ENCODE peak calls at places on chromosome 2, in six cellular contexts. A, Y, S, D, H and V are unnamed samples.

GRCh38 chr2:120434909-120435308 is 89.0 kb downstream of the INHBB start:
- DNase-seq in H (no peak), D (no peak), S (no peak), Y (no peak), A (no peak), V (no peak)

GRCh38 chr2:157837851-157838441 is 38.2 kb downstream of the ACVR1 start:
- DNase-seq in D (peak; percentile 35), H (peak; percentile 67), Y (no peak), S (no peak), A (no peak), V (no peak)

GRCh38 chr2:20091305-20091991 is 40.0 kb upstream of the LAPTM4A start:
- DNase-seq in S (no peak), D (peak; percentile 90), A (no peak), Y (peak; percentile 88), H (peak; percentile 97), V (no peak)

GRCh38 chr2:78397198-78397597 is 628.3 kb upstream of the REG3G start:
- DNase-seq in S (no peak), A (no peak), Y (no peak), H (no peak), D (no peak), V (no peak)

GRCh38 chr2:147232225-147232669 is 612.6 kb upstream of the ACVR2A start:
- DNase-seq in A (no peak), Y (no peak), D (no peak), H (no peak), S (no peak), V (no peak)

GRCh38 chr2:164913640-164914346 is 41.5 kb downstream of the SLC38A11 start:
- DNase-seq in D (peak; percentile 26), S (no peak), H (peak; percentile 15), Y (no peak), A (no peak), V (no peak)

GRCh38 chr2:85840091-85840490 is 48.7 kb downstream of the ST3GAL5 start:
- DNase-seq in Y (no peak), S (no peak), H (no peak), D (no peak), A (no peak), V (no peak)

GRCh38 chr2:192151848-192152247 is 42.9 kb downstream of the TMEFF2 start:
- DNase-seq in D (peak; percentile 86), Y (no peak), S (no peak), H (peak; percentile 74), A (no peak), V (no peak)

GRCh38 chr2:1546023-1546591 is 132.8 kb downstream of the TPO start:
- DNase-seq in Y (peak; percentile 33), A (no peak), H (peak; percentile 63), S (peak; percentile 73), D (peak; percentile 58), V (peak; percentile 53)

GRCh38 chr2:54388093-54388492 is 68.0 kb upstream of the SPTBN1 start:
- DNase-seq in Y (no peak), D (peak; percentile 45), S (peak; percentile 15), A (no peak), H (no peak), V (no peak)

GRCh38 chr2:164898475-164898874 is 56.9 kb downstream of the SLC38A11 start:
- DNase-seq in D (peak; percentile 69), H (peak; percentile 86), A (no peak), Y (no peak), S (no peak), V (no peak)

GRCh38 chr2:15166878-15167277 is 394.3 kb downstream of the NBAS start:
- DNase-seq in S (no peak), H (no peak), Y (no peak), A (no peak), D (no peak), V (no peak)

GRCh38 chr2:67500541-67500940 is 103.4 kb downstream of the ETAA1 start:
- DNase-seq in Y (no peak), H (peak; percentile 93), D (peak; percentile 7), S (no peak), A (no peak), V (no peak)

GRCh38 chr2:240340361-240340761 is 95.1 kb upstream of the GPC1 start:
- DNase-seq in S (no peak), A (no peak), Y (no peak), H (no peak), D (no peak), V (no peak)

GRCh38 chr2:115412501-115412900 is 970.1 kb downstream of the DPP10 start:
- DNase-seq in H (no peak), Y (no peak), D (no peak), A (no peak), S (no peak), V (no peak)

GRCh38 chr2:53520630-53520940 is 247.0 kb upstream of the CHAC2 start:
- DNase-seq in H (no peak), Y (no peak), D (no peak), A (no peak), S (peak; percentile 8), V (no peak)

GRCh38 chr2:31319391-31320175 is 85.6 kb downstream of the EHD3 start:
- DNase-seq in H (peak; percentile 85), S (no peak), Y (no peak), A (peak; percentile 42), D (peak; percentile 68), V (no peak)

GRCh38 chr2:236507393-236508085 is 62.1 kb upstream of the ACKR3 start:
- DNase-seq in S (peak; percentile 82), Y (peak; percentile 85), D (peak; percentile 30), H (no peak), A (no peak), V (no peak)

GRCh38 chr2:236887519-236887918 is 198.2 kb upstream of the COPS8 start:
- DNase-seq in D (peak; percentile 52), A (no peak), Y (no peak), H (peak; percentile 28), S (no peak), V (no peak)

GRCh38 chr2:219178377-219179175 is 501 bp downstream of the RETREG2 start:
- DNase-seq in H (peak; percentile 15), D (peak; percentile 19), A (no peak), S (peak; percentile 74), Y (no peak), V (no peak)

GRCh38 chr2:47373747-47374146 is 29.2 kb upstream of the MSH2 start:
- DNase-seq in Y (no peak), D (no peak), A (no peak), S (no peak), H (no peak), V (no peak)

GRCh38 chr2:226673314-226673723 is 126.3 kb downstream of the IRS1 start:
- DNase-seq in Y (no peak), H (peak; percentile 94), S (no peak), A (no peak), D (peak; percentile 87), V (no peak)

GRCh38 chr2:166239548-166239947 is 111.7 kb upstream of the SCN1A start:
- DNase-seq in D (peak; percentile 93), H (peak; percentile 96), Y (no peak), S (no peak), A (no peak), V (no peak)

GRCh38 chr2:142596334-142597088 is 281.0 kb upstream of the KYNU start:
- DNase-seq in D (peak; percentile 60), Y (no peak), A (no peak), H (peak; percentile 31), S (no peak), V (no peak)

GRCh38 chr2:55115795-55116597 is 65.7 kb upstream of the RTN4 start:
- DNase-seq in A (no peak), D (peak; percentile 73), H (peak; percentile 80), S (no peak), Y (no peak), V (no peak)

GRCh38 chr2:64946737-64947090 is 42.5 kb upstream of the SLC1A4 start:
- DNase-seq in A (no peak), Y (no peak), S (no peak), H (no peak), D (no peak), V (no peak)

GRCh38 chr2:95278051-95278471 is 3.8 kb downstream of the PROM2 start:
- DNase-seq in H (peak; percentile 24), D (peak; percentile 77), Y (peak; percentile 76), S (no peak), A (no peak), V (no peak)

GRCh38 chr2:95278637-95279225 is 4.5 kb downstream of the PROM2 start:
- DNase-seq in Y (peak; percentile 58), A (no peak), S (no peak), D (no peak), H (no peak), V (no peak)

GRCh38 chr2:95276888-95277245 is 2.6 kb downstream of the PROM2 start:
- DNase-seq in S (no peak), H (no peak), A (no peak), D (no peak), Y (peak; percentile 57), V (no peak)

GRCh38 chr2:95276244-95276887 is 2.1 kb downstream of the PROM2 start:
- DNase-seq in D (no peak), A (no peak), H (no peak), S (peak; percentile 1), Y (peak; percentile 66), V (no peak)

DNA sequence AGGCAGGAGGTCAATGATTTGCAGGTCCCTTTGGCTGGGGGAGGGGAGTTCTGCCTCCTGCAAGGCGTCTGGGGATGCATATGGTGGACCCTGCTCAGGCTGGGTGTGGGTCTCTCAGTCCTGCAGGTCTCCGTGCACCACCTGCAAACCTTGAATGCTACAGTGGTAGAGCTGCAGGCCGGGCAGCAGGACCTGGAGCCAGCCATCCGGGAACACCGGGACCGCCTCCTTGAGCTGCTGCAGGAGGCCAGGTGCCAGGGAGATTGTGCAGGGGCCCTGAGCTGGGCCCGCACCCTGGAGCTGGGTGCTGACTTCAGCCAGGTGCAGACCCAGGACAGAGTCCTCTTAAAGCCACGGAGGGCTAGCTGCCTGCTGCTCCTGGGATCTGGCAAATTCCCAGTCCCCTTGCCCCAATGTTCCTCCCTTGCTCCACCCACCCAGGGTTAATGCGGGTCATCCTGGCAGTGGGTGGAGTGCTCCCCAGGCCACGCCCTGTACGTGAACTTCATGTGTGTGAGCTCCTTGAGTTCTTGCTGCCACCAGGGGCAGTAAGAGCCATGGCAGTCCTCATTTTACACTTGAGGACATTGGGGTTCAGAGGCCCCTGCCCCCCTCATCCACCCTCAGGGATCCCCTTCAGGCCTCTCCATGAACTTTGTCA is 3.1 kb downstream of the PROM2 start:
- DNase-seq in Y (peak; percentile 83), H (no peak), D (no peak), S (peak; percentile 1), A (no peak), V (no peak)
- TF ChIP-seq CTCF in Y (no peak), H (no peak), D (no peak), S (no peak), A (no peak), V (no peak)

DNA sequence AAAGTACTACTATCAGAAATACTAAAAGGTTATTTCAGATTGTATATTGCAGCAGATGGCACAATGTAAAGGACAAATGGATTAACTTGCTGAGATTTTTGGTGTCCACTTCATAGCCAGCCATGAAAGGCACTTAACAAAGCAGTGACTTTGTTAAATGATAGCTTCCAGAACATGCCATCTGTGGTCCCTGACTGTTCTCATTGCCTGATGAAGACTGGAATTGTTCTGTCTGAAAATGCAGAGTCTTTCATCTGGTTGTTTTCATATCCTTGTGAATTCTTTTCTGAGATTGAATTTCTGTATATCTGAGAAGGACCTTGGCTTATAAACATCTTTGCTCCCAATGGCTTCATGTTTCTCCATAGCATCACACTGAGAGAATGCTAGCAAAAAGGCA is 44.4 kb upstream of the LRRTM1 start:
- DNase-seq in A (no peak), S (no peak), Y (no peak), H (no peak), D (no peak), V (no peak)
- TF ChIP-seq CTCF in A (no peak), S (no peak), Y (no peak), H (no peak), D (no peak), V (no peak)

GRCh38 chr2:70645733-70646420 is 92.3 kb upstream of the TGFA start:
- DNase-seq in Y (no peak), S (peak; percentile 16), A (no peak), H (no peak), D (no peak), V (no peak)
- TF ChIP-seq CTCF in Y (no peak), S (peak; percentile 22), A (peak; percentile 46), H (peak; percentile 5), D (no peak), V (peak; percentile 8)

GRCh38 chr2:167844714-167845530 is 402.5 kb downstream of the STK39 start:
- DNase-seq in D (no peak), H (no peak), Y (no peak), A (no peak), S (peak; percentile 16), V (no peak)
- TF ChIP-seq CTCF in D (no peak), H (no peak), Y (no peak), A (peak; percentile 36), S (no peak), V (peak; percentile 44)